ENCODE peak calls at places on chromosome 2, in seven cellular contexts. One of them, this sample, is unnamed.

GRCh38 chr2:122129399-122129798 is 373.9 kb downstream of the TSN start:
- DNase-seq in CD4-positive, alpha-beta T cell: no peak
- DNase-seq in epithelial cell of esophagus: no peak
- DNase-seq in right atrium auricular region: no peak
- DNase-seq in colonic mucosa: no peak
- DNase-seq in GM20000: no peak
- DNase-seq in mucosa of descending colon: no peak
- DNase-seq in this sample: no peak

GRCh38 chr2:88714667-88715066 is 23.2 kb downstream of the RPIA start:
- DNase-seq in CD4-positive, alpha-beta T cell: no peak
- DNase-seq in epithelial cell of esophagus: no peak
- DNase-seq in right atrium auricular region: no peak
- DNase-seq in colonic mucosa: no peak
- DNase-seq in GM20000: no peak
- DNase-seq in mucosa of descending colon: no peak
- DNase-seq in this sample: no peak

GRCh38 chr2:189515264-189515663 is 65.3 kb downstream of the SLC40A1 start:
- DNase-seq in CD4-positive, alpha-beta T cell: no peak
- DNase-seq in epithelial cell of esophagus: no peak
- DNase-seq in right atrium auricular region: no peak
- DNase-seq in colonic mucosa: no peak
- DNase-seq in GM20000: no peak
- DNase-seq in mucosa of descending colon: no peak
- DNase-seq in this sample: no peak

GRCh38 chr2:86570069-86570468 is 6.8 kb upstream of the CHMP3 start:
- DNase-seq in CD4-positive, alpha-beta T cell: no peak
- DNase-seq in epithelial cell of esophagus: peak; percentile 28
- DNase-seq in right atrium auricular region: no peak
- DNase-seq in colonic mucosa: no peak
- DNase-seq in GM20000: no peak
- DNase-seq in mucosa of descending colon: no peak
- DNase-seq in this sample: no peak

GRCh38 chr2:175057078-175057685 is 52.0 kb upstream of the CHN1 start:
- DNase-seq in CD4-positive, alpha-beta T cell: no peak
- DNase-seq in epithelial cell of esophagus: peak; percentile 13
- DNase-seq in right atrium auricular region: no peak
- DNase-seq in colonic mucosa: no peak
- DNase-seq in GM20000: no peak
- DNase-seq in mucosa of descending colon: no peak
- DNase-seq in this sample: no peak

GRCh38 chr2:128809256-128809636 is 490.6 kb upstream of the HS6ST1 start:
- DNase-seq in CD4-positive, alpha-beta T cell: no peak
- DNase-seq in epithelial cell of esophagus: peak; percentile 86
- DNase-seq in right atrium auricular region: no peak
- DNase-seq in colonic mucosa: no peak
- DNase-seq in GM20000: no peak
- DNase-seq in mucosa of descending colon: no peak
- DNase-seq in this sample: no peak

GRCh38 chr2:164813535-164813934 is 28.1 kb downstream of the COBLL1 start:
- DNase-seq in CD4-positive, alpha-beta T cell: no peak
- DNase-seq in epithelial cell of esophagus: no peak
- DNase-seq in right atrium auricular region: no peak
- DNase-seq in colonic mucosa: no peak
- DNase-seq in GM20000: no peak
- DNase-seq in mucosa of descending colon: no peak
- DNase-seq in this sample: no peak

GRCh38 chr2:232875256-232876070 is 5.4 kb downstream of the SNORC start:
- DNase-seq in CD4-positive, alpha-beta T cell: no peak
- DNase-seq in epithelial cell of esophagus: no peak
- DNase-seq in right atrium auricular region: no peak
- DNase-seq in colonic mucosa: peak; percentile 69
- DNase-seq in GM20000: peak; percentile 63
- DNase-seq in mucosa of descending colon: peak; percentile 63
- DNase-seq in this sample: peak; percentile 60

GRCh38 chr2:8803658-8804379 is 33.6 kb downstream of the KIDINS220 start:
- DNase-seq in CD4-positive, alpha-beta T cell: no peak
- DNase-seq in epithelial cell of esophagus: peak; percentile 97
- DNase-seq in right atrium auricular region: no peak
- DNase-seq in colonic mucosa: peak; percentile 59
- DNase-seq in GM20000: peak; percentile 67
- DNase-seq in mucosa of descending colon: peak; percentile 62
- DNase-seq in this sample: peak; percentile 68

GRCh38 chr2:55011741-55012574 is 38.3 kb downstream of the RTN4 start:
- DNase-seq in CD4-positive, alpha-beta T cell: no peak
- DNase-seq in epithelial cell of esophagus: no peak
- DNase-seq in right atrium auricular region: no peak
- DNase-seq in colonic mucosa: no peak
- DNase-seq in GM20000: no peak
- DNase-seq in mucosa of descending colon: no peak
- DNase-seq in this sample: no peak

GRCh38 chr2:177155631-177156030 is 57.0 kb upstream of the HNRNPA3 start:
- DNase-seq in CD4-positive, alpha-beta T cell: no peak
- DNase-seq in epithelial cell of esophagus: peak; percentile 37
- DNase-seq in right atrium auricular region: no peak
- DNase-seq in colonic mucosa: no peak
- DNase-seq in GM20000: no peak
- DNase-seq in mucosa of descending colon: no peak
- DNase-seq in this sample: no peak

GRCh38 chr2:177153805-177154204 is 58.8 kb upstream of the HNRNPA3 start:
- DNase-seq in CD4-positive, alpha-beta T cell: no peak
- DNase-seq in epithelial cell of esophagus: no peak
- DNase-seq in right atrium auricular region: no peak
- DNase-seq in colonic mucosa: no peak
- DNase-seq in GM20000: no peak
- DNase-seq in mucosa of descending colon: no peak
- DNase-seq in this sample: no peak

GRCh38 chr2:177149155-177149503 is 63.5 kb upstream of the HNRNPA3 start:
- DNase-seq in CD4-positive, alpha-beta T cell: no peak
- DNase-seq in epithelial cell of esophagus: no peak
- DNase-seq in right atrium auricular region: no peak
- DNase-seq in colonic mucosa: no peak
- DNase-seq in GM20000: no peak
- DNase-seq in mucosa of descending colon: no peak
- DNase-seq in this sample: no peak

DNA sequence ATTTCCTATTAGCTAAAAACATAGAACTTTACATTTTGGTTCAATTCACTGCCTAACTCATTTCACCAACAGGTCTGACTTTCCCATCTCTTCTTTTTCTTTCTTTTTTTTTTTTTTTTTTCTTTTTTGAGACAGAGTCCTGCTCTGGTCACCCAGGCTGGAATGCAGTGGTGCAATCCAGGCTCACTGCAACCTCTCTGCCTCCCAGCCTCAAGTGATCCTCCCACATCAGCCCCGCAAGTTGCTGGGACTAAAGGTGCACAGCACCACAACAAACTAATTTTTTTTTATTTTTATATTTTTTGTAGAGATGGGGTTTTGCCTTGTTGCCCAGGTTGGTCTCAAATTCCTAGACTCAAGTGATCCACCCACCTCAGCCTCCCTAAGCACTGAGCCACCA is 57.8 kb upstream of the HNRNPA3 start:
- DNase-seq in CD4-positive, alpha-beta T cell: no peak
- DNase-seq in epithelial cell of esophagus: no peak
- DNase-seq in right atrium auricular region: no peak
- DNase-seq in colonic mucosa: no peak
- DNase-seq in GM20000: no peak
- DNase-seq in mucosa of descending colon: no peak
- DNase-seq in this sample: no peak
- TF ChIP-seq CTCF in CD4-positive, alpha-beta T cell: no peak
- TF ChIP-seq CTCF in epithelial cell of esophagus: no peak
- TF ChIP-seq CTCF in right atrium auricular region: no peak
- TF ChIP-seq CTCF in colonic mucosa: no peak
- TF ChIP-seq CTCF in GM20000: no peak
- TF ChIP-seq CTCF in mucosa of descending colon: no peak
- TF ChIP-seq CTCF in this sample: no peak

GRCh38 chr2:226325541-226325940 is 474.1 kb downstream of the IRS1 start:
- DNase-seq in CD4-positive, alpha-beta T cell: no peak
- DNase-seq in epithelial cell of esophagus: no peak
- DNase-seq in right atrium auricular region: no peak
- DNase-seq in colonic mucosa: no peak
- DNase-seq in GM20000: no peak
- DNase-seq in mucosa of descending colon: no peak
- DNase-seq in this sample: no peak

GRCh38 chr2:226317970-226318369 is 481.6 kb downstream of the IRS1 start:
- DNase-seq in CD4-positive, alpha-beta T cell: no peak
- DNase-seq in epithelial cell of esophagus: no peak
- DNase-seq in right atrium auricular region: no peak
- DNase-seq in colonic mucosa: no peak
- DNase-seq in GM20000: no peak
- DNase-seq in mucosa of descending colon: no peak
- DNase-seq in this sample: no peak

DNA sequence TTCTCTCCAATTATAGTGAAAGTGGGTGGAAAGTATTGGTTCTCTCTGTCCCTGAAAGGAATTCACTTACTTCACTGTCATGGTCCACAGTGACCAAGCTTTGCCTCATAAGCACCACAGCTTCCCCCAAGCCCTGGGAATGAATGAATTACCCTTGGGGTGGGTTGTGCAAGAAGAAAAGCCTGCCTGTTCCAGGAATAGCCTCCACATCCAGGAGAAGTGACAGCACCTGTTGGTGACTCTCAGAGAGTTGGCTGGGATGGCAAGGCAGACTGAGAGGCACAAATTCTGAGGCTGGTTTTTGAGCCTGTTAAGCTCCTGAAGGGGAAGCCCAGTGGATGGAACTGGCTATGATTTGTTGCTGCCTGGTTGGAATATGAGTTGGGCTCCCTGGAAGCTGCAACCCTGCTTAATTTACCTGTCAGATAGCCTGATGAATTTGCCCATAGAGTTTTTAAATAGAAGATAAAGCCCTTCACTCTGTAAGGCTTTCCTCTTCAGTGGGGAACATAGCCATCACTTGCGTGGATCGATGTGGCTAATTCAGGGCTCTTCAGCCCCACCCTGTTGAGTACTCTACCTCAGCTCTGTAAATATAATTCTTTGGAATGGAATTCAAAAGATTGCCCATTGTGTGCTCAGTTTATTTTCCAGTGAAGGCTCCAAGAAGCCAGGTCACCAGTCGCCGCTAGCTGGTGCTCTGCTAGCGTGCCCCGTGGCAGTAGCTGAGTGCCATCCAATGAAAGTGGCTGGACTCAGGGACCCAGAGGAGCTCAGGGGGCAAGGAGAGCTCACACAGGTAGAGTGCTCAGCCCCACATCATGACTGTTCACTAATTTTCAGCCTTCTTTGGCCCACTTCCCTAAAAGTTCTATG is 479.3 kb downstream of the IRS1 start:
- DNase-seq in CD4-positive, alpha-beta T cell: no peak
- DNase-seq in epithelial cell of esophagus: no peak
- DNase-seq in right atrium auricular region: no peak
- DNase-seq in colonic mucosa: no peak
- DNase-seq in GM20000: no peak
- DNase-seq in mucosa of descending colon: no peak
- DNase-seq in this sample: no peak
- TF ChIP-seq CTCF in CD4-positive, alpha-beta T cell: no peak
- TF ChIP-seq CTCF in epithelial cell of esophagus: peak; percentile 3
- TF ChIP-seq CTCF in right atrium auricular region: no peak
- TF ChIP-seq CTCF in colonic mucosa: no peak
- TF ChIP-seq CTCF in GM20000: no peak
- TF ChIP-seq CTCF in mucosa of descending colon: no peak
- TF ChIP-seq CTCF in this sample: no peak

GRCh38 chr2:675982-676646 is 1.1 kb downstream of the TMEM18 start:
- DNase-seq in CD4-positive, alpha-beta T cell: no peak
- DNase-seq in epithelial cell of esophagus: peak; percentile 96
- DNase-seq in right atrium auricular region: no peak
- DNase-seq in colonic mucosa: peak; percentile 47
- DNase-seq in GM20000: peak; percentile 34
- DNase-seq in mucosa of descending colon: peak; percentile 51
- DNase-seq in this sample: peak; percentile 49

GRCh38 chr2:675460-675859 is 1.7 kb downstream of the TMEM18 start:
- DNase-seq in CD4-positive, alpha-beta T cell: no peak
- DNase-seq in epithelial cell of esophagus: no peak
- DNase-seq in right atrium auricular region: no peak
- DNase-seq in colonic mucosa: no peak
- DNase-seq in GM20000: no peak
- DNase-seq in mucosa of descending colon: no peak
- DNase-seq in this sample: no peak

GRCh38 chr2:676647-677055 is 555 bp downstream of the TMEM18 start:
- DNase-seq in CD4-positive, alpha-beta T cell: no peak
- DNase-seq in epithelial cell of esophagus: peak; percentile 99
- DNase-seq in right atrium auricular region: peak; percentile 98
- DNase-seq in colonic mucosa: peak; percentile 99
- DNase-seq in GM20000: peak; percentile 98
- DNase-seq in mucosa of descending colon: peak; percentile 99
- DNase-seq in this sample: no peak

GRCh38 chr2:678964-679363 is 1.8 kb upstream of the TMEM18 start:
- DNase-seq in CD4-positive, alpha-beta T cell: no peak
- DNase-seq in epithelial cell of esophagus: no peak
- DNase-seq in right atrium auricular region: no peak
- DNase-seq in colonic mucosa: no peak
- DNase-seq in GM20000: no peak
- DNase-seq in mucosa of descending colon: no peak
- DNase-seq in this sample: no peak

DNA sequence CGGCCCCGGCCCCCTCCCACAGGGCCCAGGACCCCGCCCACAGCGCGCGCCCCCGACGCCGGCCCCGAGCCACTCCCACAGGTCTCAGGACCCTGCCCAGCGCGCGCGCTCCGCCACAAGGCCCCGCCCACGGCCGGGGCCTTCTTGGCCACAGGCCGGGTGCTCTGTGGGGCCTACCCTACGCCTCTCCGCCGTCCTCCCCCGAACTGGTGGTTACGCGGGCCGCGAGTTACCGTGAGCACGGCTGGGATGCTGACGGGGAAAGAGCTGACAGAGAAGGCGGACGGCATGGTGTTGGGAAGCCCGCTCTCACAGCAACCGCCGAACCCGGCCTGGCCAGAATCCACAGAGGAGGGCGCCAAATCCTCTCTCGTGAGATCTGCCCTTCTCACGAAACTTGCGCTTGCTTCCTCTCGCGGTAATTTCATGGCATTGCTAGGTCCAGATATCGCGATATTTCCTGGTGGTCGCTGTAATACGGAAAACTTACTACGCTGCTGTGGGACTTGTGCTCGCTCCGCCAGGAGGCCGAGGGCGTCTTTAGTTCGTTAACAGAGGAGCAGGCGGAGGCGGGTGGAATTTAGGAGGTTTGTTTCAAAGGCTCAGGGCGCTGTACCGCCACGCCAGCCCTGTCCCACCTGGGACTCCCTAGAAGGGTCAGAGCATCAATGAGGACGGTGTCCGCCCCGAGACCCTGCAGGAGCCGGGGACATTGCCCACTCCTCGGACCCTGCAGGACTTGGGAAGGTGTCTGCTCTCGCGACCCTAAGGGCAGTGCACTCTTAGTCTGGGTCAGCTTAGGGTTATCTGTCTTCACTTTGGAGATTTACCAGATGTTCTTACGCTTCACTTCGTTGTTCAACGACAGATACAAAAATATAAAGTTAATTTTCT is at the start of gene TMEM18:
- DNase-seq in CD4-positive, alpha-beta T cell: peak; percentile 98
- DNase-seq in epithelial cell of esophagus: peak; percentile 99
- DNase-seq in right atrium auricular region: peak; percentile 96
- DNase-seq in colonic mucosa: peak; percentile 97
- DNase-seq in GM20000: peak; percentile 89
- DNase-seq in mucosa of descending colon: peak; percentile 98
- DNase-seq in this sample: peak; percentile 98
- TF ChIP-seq CTCF in CD4-positive, alpha-beta T cell: peak; percentile 40
- TF ChIP-seq CTCF in epithelial cell of esophagus: peak; percentile 17
- TF ChIP-seq CTCF in right atrium auricular region: peak; percentile 42
- TF ChIP-seq CTCF in colonic mucosa: no peak
- TF ChIP-seq CTCF in GM20000: peak; percentile 22
- TF ChIP-seq CTCF in mucosa of descending colon: no peak
- TF ChIP-seq CTCF in this sample: peak; percentile 41

DNA sequence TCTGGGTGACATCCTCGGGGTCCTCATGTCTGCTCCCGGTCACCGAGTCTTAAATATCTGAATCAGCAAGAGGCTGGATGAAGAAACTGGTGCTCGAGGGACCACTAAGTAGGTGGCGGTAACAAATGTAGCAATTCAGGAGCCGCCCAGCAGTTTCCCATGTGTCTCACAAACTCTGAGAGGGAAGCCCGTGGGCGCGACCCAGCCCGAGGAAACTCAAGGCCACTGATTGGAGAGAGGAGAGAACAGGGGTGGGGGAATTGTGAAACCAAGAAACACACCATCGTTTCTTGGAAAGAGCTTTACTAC is 10.7 kb downstream of the MLPH start:
- DNase-seq in CD4-positive, alpha-beta T cell: no peak
- DNase-seq in epithelial cell of esophagus: no peak
- DNase-seq in right atrium auricular region: no peak
- DNase-seq in colonic mucosa: no peak
- DNase-seq in GM20000: no peak
- DNase-seq in mucosa of descending colon: no peak
- DNase-seq in this sample: no peak
- TF ChIP-seq CTCF in CD4-positive, alpha-beta T cell: no peak
- TF ChIP-seq CTCF in epithelial cell of esophagus: no peak
- TF ChIP-seq CTCF in right atrium auricular region: no peak
- TF ChIP-seq CTCF in colonic mucosa: no peak
- TF ChIP-seq CTCF in GM20000: no peak
- TF ChIP-seq CTCF in mucosa of descending colon: no peak
- TF ChIP-seq CTCF in this sample: no peak